ENCODE peak calls at places on chromosomes 16 and 17, in four cellular contexts. C, R, X and L are unnamed samples.

GRCh38 chr17:74746922-74747321 is 1.5 kb upstream of the NHERF1 start:
- DNase-seq in C (no peak), X (no peak), R (no peak), L (no peak)

GRCh38 chr16:68936729-68937631 is 93.6 kb downstream of the TANGO6 start:
- DNase-seq in R (no peak), C (peak; percentile 50), X (peak; percentile 98), L (peak; percentile 88)

GRCh38 chr17:27756467-27757371 is 43.6 kb downstream of the NOS2 start:
- DNase-seq in R (peak; percentile 67), C (no peak), X (peak; percentile 35), L (no peak)

GRCh38 chr17:56834380-56835258 is 668 bp downstream of the DGKE start:
- DNase-seq in X (peak; percentile 26), C (no peak), R (peak; percentile 77), L (no peak)

GRCh38 chr17:31508310-31509094 is 117.0 kb downstream of the RAB11FIP4 start:
- DNase-seq in R (peak; percentile 75), X (no peak), C (no peak), L (no peak)

GRCh38 chr17:17165666-17166308 is 40.3 kb downstream of the PLD6 start:
- DNase-seq in R (no peak), C (no peak), X (no peak), L (no peak)

GRCh38 chr17:59785091-59785799 is 77.8 kb downstream of the VMP1 start:
- DNase-seq in X (no peak), R (no peak), C (peak; percentile 18), L (no peak)

GRCh38 chr17:67602974-67603373 is 114.8 kb upstream of the NOL11 start:
- DNase-seq in C (peak; percentile 19), R (peak; percentile 49), X (peak; percentile 28), L (no peak)

GRCh38 chr17:42720996-42721583 is 23.8 kb downstream of the EZH1 start:
- DNase-seq in R (peak; percentile 32), X (peak; percentile 73), C (no peak), L (no peak)

GRCh38 chr16:85207357-85207921 is 95.2 kb upstream of the CIBAR2 start:
- DNase-seq in R (no peak), X (no peak), C (no peak), L (no peak)

GRCh38 chr16:11391576-11391975 is 46.3 kb downstream of the RMI2 start:
- DNase-seq in C (no peak), X (no peak), R (no peak), L (no peak)

GRCh38 chr17:20127660-20128413 is 118.7 kb downstream of the SPECC1 start:
- DNase-seq in C (no peak), R (no peak), X (peak; percentile 62), L (no peak)

GRCh38 chr16:86980644-86981043 is 336.5 kb downstream of the C16orf95 start:
- DNase-seq in X (no peak), C (no peak), R (no peak), L (no peak)

GRCh38 chr16:88743693-88744519 is 37.6 kb downstream of the CTU2 start:
- DNase-seq in C (no peak), X (peak; percentile 43), R (peak; percentile 79), L (no peak)

GRCh38 chr17:38533706-38534497 is 71.8 kb downstream of the SRCIN1 start:
- DNase-seq in R (no peak), X (no peak), C (no peak), L (no peak)

GRCh38 chr16:25691519-25692091 is at the start of gene HS3ST4:
- DNase-seq in R (no peak), X (no peak), C (no peak), L (no peak)

GRCh38 chr16:27685802-27686201 is 135.9 kb downstream of the KATNIP start:
- DNase-seq in R (no peak), X (no peak), C (peak; percentile 59), L (no peak)

GRCh38 chr16:48628359-48628985 is 18.5 kb upstream of the N4BP1 start:
- DNase-seq in C (no peak), R (no peak), X (no peak), L (no peak)

GRCh38 chr17:75752405-75753192 is 12.4 kb downstream of the GALK1 start:
- DNase-seq in X (no peak), R (no peak), C (no peak), L (no peak)

GRCh38 chr16:30875881-30876791 is 17.7 kb downstream of the BCL7C start:
- DNase-seq in R (peak; percentile 18), C (no peak), X (peak; percentile 23), L (no peak)

GRCh38 chr17:6475411-6475810 is 31.2 kb downstream of the PIMREG start:
- DNase-seq in C (no peak), R (no peak), X (no peak), L (no peak)

GRCh38 chr17:73695035-73695738 is 50.9 kb upstream of the SDK2 start:
- DNase-seq in C (no peak), R (no peak), X (no peak), L (no peak)

GRCh38 chr17:61443475-61443882 is 8.7 kb upstream of the TBX4 start:
- DNase-seq in X (no peak), C (no peak), R (no peak), L (no peak)

GRCh38 chr17:17156107-17156506 is 50.0 kb downstream of the PLD6 start:
- DNase-seq in C (no peak), R (no peak), X (peak; percentile 92), L (peak; percentile 51)

GRCh38 chr16:58535100-58535499 is 19.8 kb downstream of the SETD6 start:
- DNase-seq in X (no peak), C (no peak), R (no peak), L (no peak)

GRCh38 chr17:49434821-49435581 is 20.3 kb upstream of the PHB1 start:
- DNase-seq in R (peak; percentile 60), C (no peak), X (peak; percentile 46), L (no peak)

GRCh38 chr16:20952144-20952797 is 51.7 kb downstream of the LYRM1 start:
- DNase-seq in X (peak; percentile 51), C (no peak), R (no peak), L (peak; percentile 51)

GRCh38 chr17:62625870-62626200 is 1.6 kb upstream of the MRC2 start:
- DNase-seq in X (no peak), C (no peak), R (no peak), L (no peak)

GRCh38 chr17:17375826-17376225 is 72.7 kb downstream of the NT5M start:
- DNase-seq in C (no peak), X (peak; percentile 10), R (no peak), L (no peak)

GRCh38 chr16:69364088-69364487 is 12.5 kb upstream of the TMED6 start:
- DNase-seq in R (no peak), X (no peak), C (no peak), L (no peak)

GRCh38 chr17:40130352-40131042 is 8.7 kb downstream of the MSL1 start:
- DNase-seq in R (no peak), C (no peak), X (no peak), L (no peak)

GRCh38 chr16:53224932-53225533 is 170.2 kb downstream of the CHD9 start:
- DNase-seq in X (peak; percentile 56), C (no peak), R (no peak), L (no peak)

GRCh38 chr17:4997302-4998026 is at the start of the genes INCA1 and KIF1C:
- DNase-seq in R (peak; percentile 95), X (peak; percentile 61), C (peak; percentile 56), L (peak; percentile 52)

GRCh38 chr16:76456016-76456415 is 178.8 kb downstream of the CNTNAP4 start:
- DNase-seq in C (no peak), X (no peak), R (no peak), L (no peak)

GRCh38 chr16:12679660-12680272 is 123.9 kb downstream of the CPPED1 start:
- DNase-seq in C (no peak), X (no peak), R (no peak), L (no peak)

GRCh38 chr17:556431-556995 is 158.1 kb downstream of the VPS53 start:
- DNase-seq in R (no peak), C (no peak), X (no peak), L (no peak)

GRCh38 chr17:80861892-80862291 is 129.7 kb upstream of the CHMP6 start:
- DNase-seq in R (peak; percentile 60), C (peak; percentile 58), X (peak; percentile 97), L (peak; percentile 94)

GRCh38 chr16:61946019-61946418 is 90.2 kb downstream of the CDH8 start:
- DNase-seq in C (no peak), R (no peak), X (no peak), L (no peak)

GRCh38 chr17:63702223-63702577 is 2.3 kb upstream of the LIMD2 start:
- DNase-seq in X (no peak), R (peak; percentile 71), C (no peak), L (no peak)